ENCODE peak calls at places on chromosomes 1 and 21, in four cellular contexts. F, K, J and W are unnamed samples.
A peak's percentile ranks its signal among the peaks of the same experiment; 100 is the strongest.

GRCh38 chr1:244067893-244068292 is 16.8 kb downstream of the ZBTB18 start:
- DNase-seq in F (no peak), J (peak; percentile 22), K (peak; percentile 69), W (no peak)

GRCh38 chr1:58412071-58412580 is 134.4 kb downstream of the OMA1 start:
- DNase-seq in K (no peak), F (no peak), J (peak; percentile 56), W (no peak)

GRCh38 chr1:228974296-228974695 is 239.0 kb downstream of the RHOU start:
- DNase-seq in F (no peak), K (no peak), J (no peak), W (no peak)

GRCh38 chr1:47646676-47647075 is 208.8 kb downstream of the FOXD2 start:
- DNase-seq in K (no peak), F (no peak), J (no peak), W (no peak)

GRCh38 chr1:161506336-161507223 is 1.3 kb downstream of the FCGR2A start:
- DNase-seq in J (peak; percentile 70), F (no peak), K (no peak), W (no peak)

GRCh38 chr1:193766329-193766728 is 579.9 kb upstream of the B3GALT2 start:
- DNase-seq in J (no peak), K (no peak), F (no peak), W (no peak)

GRCh38 chr21:41045534-41046268 is 122.3 kb upstream of the BACE2 start:
- DNase-seq in K (peak; percentile 12), F (no peak), J (no peak), W (no peak)

GRCh38 chr1:48115835-48116234 is 106.7 kb upstream of the SLC5A9 start:
- DNase-seq in F (no peak), J (no peak), K (no peak), W (no peak)

GRCh38 chr1:168081373-168082007 is 55.2 kb downstream of the GPR161 start:
- DNase-seq in K (no peak), F (peak; percentile 72), J (peak; percentile 97), W (no peak)

GRCh38 chr1:82564338-82564737 is 763.6 kb downstream of the ADGRL2 start:
- DNase-seq in J (no peak), K (no peak), F (no peak), W (no peak)

GRCh38 chr1:243336163-243336562 is 80.3 kb downstream of the SDCCAG8 start:
- DNase-seq in J (no peak), F (no peak), K (no peak), W (no peak)

GRCh38 chr1:1841575-1841991 is 49.3 kb downstream of the GNB1 start:
- DNase-seq in F (no peak), J (peak; percentile 56), K (no peak), W (no peak)
- TF ChIP-seq CTCF in F (no peak), J (no peak), K (no peak), W (peak; percentile 8)

GRCh38 chr1:30010506-30011106 is 712.8 kb downstream of the MATN1 start:
- DNase-seq in F (no peak), K (no peak), J (no peak), W (no peak)

GRCh38 chr1:30014031-30014430 is 709.4 kb downstream of the MATN1 start:
- DNase-seq in K (no peak), J (no peak), F (no peak), W (no peak)

GRCh38 chr1:30009720-30010119 is 713.7 kb downstream of the MATN1 start:
- DNase-seq in K (no peak), J (no peak), F (no peak), W (no peak)

GRCh38 chr1:30011970-30012369 is 711.4 kb downstream of the MATN1 start:
- DNase-seq in J (no peak), K (no peak), F (no peak), W (no peak)

GRCh38 chr1:30012455-30013440 is 710.6 kb downstream of the MATN1 start:
- DNase-seq in J (no peak), K (no peak), F (no peak), W (no peak)
- TF ChIP-seq CTCF in J (no peak), K (no peak), F (no peak), W (no peak)

DNA sequence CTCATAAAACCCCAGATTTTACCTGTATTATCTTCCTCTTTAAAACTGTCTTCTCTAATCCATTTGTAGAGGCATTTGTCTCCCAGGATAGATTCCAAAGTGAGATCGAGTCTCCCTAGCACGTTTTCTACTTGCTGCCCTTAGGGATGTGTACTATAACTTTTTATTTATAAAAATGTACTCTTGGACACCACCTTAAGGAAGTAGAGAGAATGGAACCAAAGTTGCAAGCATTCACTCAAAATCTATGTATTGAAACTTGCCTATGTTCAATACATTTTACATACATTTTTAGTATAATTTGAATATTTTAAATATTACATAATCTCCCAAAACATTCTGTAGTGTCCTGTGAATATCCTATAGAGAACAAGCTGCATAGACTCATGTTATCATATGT is 842 bp upstream of the SPRR2A start:
- DNase-seq in J (no peak), F (no peak), K (no peak), W (no peak)
- TF ChIP-seq CTCF in J (no peak), F (no peak), K (peak; percentile 14), W (no peak)

GRCh38 chr1:25573591-25573930 is 30.2 kb downstream of the LDLRAP1 start:
- DNase-seq in F (no peak), K (no peak), J (no peak), W (no peak)

GRCh38 chr1:25573961-25574360 is 30.6 kb downstream of the LDLRAP1 start:
- DNase-seq in F (no peak), K (no peak), J (no peak), W (no peak)

GRCh38 chr1:25571522-25571970 is 28.1 kb downstream of the LDLRAP1 start:
- DNase-seq in K (no peak), F (no peak), J (no peak), W (no peak)

GRCh38 chr1:25572107-25572506 is 28.7 kb downstream of the LDLRAP1 start:
- DNase-seq in J (no peak), K (no peak), F (no peak), W (no peak)

DNA sequence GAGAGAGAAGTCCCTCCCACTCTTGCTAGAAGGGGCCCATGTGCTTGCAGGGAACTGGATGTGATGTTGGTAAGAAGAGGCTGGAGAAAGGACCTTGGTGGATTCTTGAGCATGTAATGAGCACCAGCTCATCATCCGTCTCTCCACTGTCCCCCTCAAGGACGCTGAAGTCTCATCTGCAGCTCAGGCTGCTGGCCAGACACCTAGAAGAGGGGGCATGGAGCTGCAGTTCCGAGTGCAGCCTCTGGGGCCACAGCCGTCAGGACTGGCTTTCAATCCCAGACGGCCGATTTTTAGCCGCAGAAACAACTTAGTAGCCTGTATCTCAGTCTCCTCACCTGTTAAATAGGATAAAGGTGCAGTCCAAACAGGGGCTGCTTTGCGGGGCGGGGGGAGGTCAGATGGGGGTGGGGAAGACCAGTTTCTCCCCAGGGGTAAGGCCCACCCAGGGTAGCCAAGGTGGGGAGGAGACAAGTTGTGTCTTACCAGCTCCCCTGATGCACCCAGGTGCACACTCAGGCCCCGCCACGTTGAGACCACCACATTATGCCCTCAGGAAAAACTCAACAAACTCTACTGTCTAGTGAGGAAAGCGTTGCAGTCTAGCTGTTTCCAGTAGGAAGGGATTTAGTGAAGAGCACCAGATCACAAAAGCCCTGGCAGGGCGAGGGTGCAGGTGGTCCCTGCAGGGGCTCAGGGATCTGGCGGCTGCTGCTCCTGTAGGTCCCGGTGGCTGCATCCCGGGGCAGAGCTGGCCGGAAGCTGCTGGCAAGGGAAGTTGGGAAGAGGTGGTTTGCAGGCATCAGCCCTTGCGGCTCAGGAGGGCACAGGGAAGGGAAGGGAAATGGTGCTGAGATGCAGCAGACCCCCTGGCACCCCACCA is 29.5 kb downstream of the LDLRAP1 start:
- DNase-seq in K (peak; percentile 69), J (peak; percentile 50), F (no peak), W (peak; percentile 77)
- TF ChIP-seq CTCF in K (peak; percentile 69), J (peak; percentile 76), F (peak; percentile 59), W (peak; percentile 50)